ENCODE peak calls at places on chromosomes 1 and 21, in eight cellular contexts. One of them, this sample, is unnamed.

GRCh38 chr1:89780721-89781120 is 40.1 kb upstream of the LRRC8D start:
- DNase-seq in uterus: no peak
- DNase-seq in stomach: no peak
- DNase-seq in MM.1S: peak
- DNase-seq in OCI-LY7: peak
- DNase-seq in transverse colon: no peak
- DNase-seq in dorsolateral prefrontal cortex: no peak
- DNase-seq in IMR-90: peak
- DNase-seq in this sample: peak

GRCh38 chr1:35120458-35121133 is 41.4 kb downstream of the ZMYM1 start:
- DNase-seq in uterus: no peak
- DNase-seq in stomach: peak
- DNase-seq in MM.1S: peak
- DNase-seq in OCI-LY7: no peak
- DNase-seq in transverse colon: peak
- DNase-seq in dorsolateral prefrontal cortex: no peak
- DNase-seq in IMR-90: peak
- DNase-seq in this sample: no peak

GRCh38 chr1:11602981-11603380 is 51.2 kb downstream of the FBXO2 start:
- DNase-seq in uterus: no peak
- DNase-seq in stomach: no peak
- DNase-seq in MM.1S: no peak
- DNase-seq in OCI-LY7: no peak
- DNase-seq in transverse colon: no peak
- DNase-seq in dorsolateral prefrontal cortex: no peak
- DNase-seq in IMR-90: no peak
- DNase-seq in this sample: no peak

GRCh38 chr1:76832521-76832920 is 34.8 kb upstream of the ST6GALNAC5 start:
- DNase-seq in uterus: no peak
- DNase-seq in stomach: no peak
- DNase-seq in MM.1S: no peak
- DNase-seq in OCI-LY7: no peak
- DNase-seq in transverse colon: no peak
- DNase-seq in dorsolateral prefrontal cortex: no peak
- DNase-seq in IMR-90: no peak
- DNase-seq in this sample: no peak

GRCh38 chr1:72282690-72283203 is 408 bp upstream of the NEGR1 start:
- DNase-seq in uterus: peak
- DNase-seq in stomach: peak
- DNase-seq in MM.1S: peak
- DNase-seq in OCI-LY7: no peak
- DNase-seq in transverse colon: peak
- DNase-seq in dorsolateral prefrontal cortex: peak
- DNase-seq in IMR-90: peak
- DNase-seq in this sample: peak

GRCh38 chr1:155729031-155729898 is 40.4 kb downstream of the DAP3 start:
- DNase-seq in uterus: no peak
- DNase-seq in stomach: peak
- DNase-seq in MM.1S: peak
- DNase-seq in OCI-LY7: peak
- DNase-seq in transverse colon: peak
- DNase-seq in dorsolateral prefrontal cortex: no peak
- DNase-seq in IMR-90: peak
- DNase-seq in this sample: peak

GRCh38 chr1:83546863-83547262 is 452.1 kb downstream of the TTLL7 start:
- DNase-seq in uterus: no peak
- DNase-seq in stomach: no peak
- DNase-seq in MM.1S: no peak
- DNase-seq in OCI-LY7: no peak
- DNase-seq in transverse colon: no peak
- DNase-seq in dorsolateral prefrontal cortex: no peak
- DNase-seq in IMR-90: no peak
- DNase-seq in this sample: peak

GRCh38 chr21:16196521-16197208 is 466.9 kb downstream of the USP25 start:
- DNase-seq in uterus: no peak
- DNase-seq in stomach: no peak
- DNase-seq in MM.1S: no peak
- DNase-seq in OCI-LY7: no peak
- DNase-seq in transverse colon: no peak
- DNase-seq in dorsolateral prefrontal cortex: no peak
- DNase-seq in IMR-90: no peak
- DNase-seq in this sample: no peak

GRCh38 chr1:16155537-16156410 is at the start of gene EPHA2:
- DNase-seq in uterus: peak
- DNase-seq in stomach: peak
- DNase-seq in MM.1S: no peak
- DNase-seq in OCI-LY7: no peak
- DNase-seq in transverse colon: peak
- DNase-seq in dorsolateral prefrontal cortex: peak
- DNase-seq in IMR-90: peak
- DNase-seq in this sample: peak

GRCh38 chr1:91885716-91886506 is at the start of gene TGFBR3:
- DNase-seq in uterus: peak
- DNase-seq in stomach: peak
- DNase-seq in MM.1S: peak
- DNase-seq in OCI-LY7: no peak
- DNase-seq in transverse colon: peak
- DNase-seq in dorsolateral prefrontal cortex: peak
- DNase-seq in IMR-90: peak
- DNase-seq in this sample: peak

GRCh38 chr1:99952522-99952921 is 17.3 kb upstream of the SLC35A3 start:
- DNase-seq in uterus: no peak
- DNase-seq in stomach: no peak
- DNase-seq in MM.1S: no peak
- DNase-seq in OCI-LY7: no peak
- DNase-seq in transverse colon: no peak
- DNase-seq in dorsolateral prefrontal cortex: no peak
- DNase-seq in IMR-90: no peak
- DNase-seq in this sample: no peak

GRCh38 chr1:160707171-160708109 is 4.2 kb downstream of the CD48 start:
- DNase-seq in uterus: no peak
- DNase-seq in stomach: no peak
- DNase-seq in MM.1S: peak
- DNase-seq in OCI-LY7: peak
- DNase-seq in transverse colon: no peak
- DNase-seq in dorsolateral prefrontal cortex: no peak
- DNase-seq in IMR-90: no peak
- DNase-seq in this sample: no peak

GRCh38 chr1:161206411-161207140 is 4.4 kb downstream of the NDUFS2 start:
- DNase-seq in uterus: no peak
- DNase-seq in stomach: no peak
- DNase-seq in MM.1S: no peak
- DNase-seq in OCI-LY7: no peak
- DNase-seq in transverse colon: no peak
- DNase-seq in dorsolateral prefrontal cortex: no peak
- DNase-seq in IMR-90: peak
- DNase-seq in this sample: no peak

GRCh38 chr1:5658340-5659316 is 333.6 kb downstream of the NPHP4 start:
- DNase-seq in uterus: no peak
- DNase-seq in stomach: no peak
- DNase-seq in MM.1S: no peak
- DNase-seq in OCI-LY7: no peak
- DNase-seq in transverse colon: peak
- DNase-seq in dorsolateral prefrontal cortex: no peak
- DNase-seq in IMR-90: no peak
- DNase-seq in this sample: no peak

GRCh38 chr21:42389449-42389835 is 6.4 kb downstream of the TMPRSS3 start:
- DNase-seq in uterus: no peak
- DNase-seq in stomach: peak
- DNase-seq in MM.1S: peak
- DNase-seq in OCI-LY7: no peak
- DNase-seq in transverse colon: peak
- DNase-seq in dorsolateral prefrontal cortex: no peak
- DNase-seq in IMR-90: no peak
- DNase-seq in this sample: no peak

GRCh38 chr1:243585982-243586381 is 264.1 kb downstream of the AKT3 start:
- DNase-seq in uterus: no peak
- DNase-seq in stomach: no peak
- DNase-seq in MM.1S: no peak
- DNase-seq in OCI-LY7: no peak
- DNase-seq in transverse colon: no peak
- DNase-seq in dorsolateral prefrontal cortex: no peak
- DNase-seq in IMR-90: no peak
- DNase-seq in this sample: no peak

GRCh38 chr1:150072959-150073358 is 5.4 kb downstream of the VPS45 start:
- DNase-seq in uterus: no peak
- DNase-seq in stomach: no peak
- DNase-seq in MM.1S: peak
- DNase-seq in OCI-LY7: peak
- DNase-seq in transverse colon: no peak
- DNase-seq in dorsolateral prefrontal cortex: no peak
- DNase-seq in IMR-90: peak
- DNase-seq in this sample: peak

GRCh38 chr1:106754957-106755356 is 301.5 kb upstream of the PRMT6 start:
- DNase-seq in uterus: no peak
- DNase-seq in stomach: no peak
- DNase-seq in MM.1S: no peak
- DNase-seq in OCI-LY7: no peak
- DNase-seq in transverse colon: no peak
- DNase-seq in dorsolateral prefrontal cortex: no peak
- DNase-seq in IMR-90: no peak
- DNase-seq in this sample: no peak

GRCh38 chr1:106753069-106753468 is 303.4 kb upstream of the PRMT6 start:
- DNase-seq in uterus: no peak
- DNase-seq in stomach: no peak
- DNase-seq in MM.1S: no peak
- DNase-seq in OCI-LY7: no peak
- DNase-seq in transverse colon: no peak
- DNase-seq in dorsolateral prefrontal cortex: no peak
- DNase-seq in IMR-90: no peak
- DNase-seq in this sample: no peak

GRCh38 chr1:106755682-106756406 is 300.6 kb upstream of the PRMT6 start:
- DNase-seq in uterus: no peak
- DNase-seq in stomach: no peak
- DNase-seq in MM.1S: no peak
- DNase-seq in OCI-LY7: no peak
- DNase-seq in transverse colon: no peak
- DNase-seq in dorsolateral prefrontal cortex: no peak
- DNase-seq in IMR-90: peak
- DNase-seq in this sample: peak

DNA sequence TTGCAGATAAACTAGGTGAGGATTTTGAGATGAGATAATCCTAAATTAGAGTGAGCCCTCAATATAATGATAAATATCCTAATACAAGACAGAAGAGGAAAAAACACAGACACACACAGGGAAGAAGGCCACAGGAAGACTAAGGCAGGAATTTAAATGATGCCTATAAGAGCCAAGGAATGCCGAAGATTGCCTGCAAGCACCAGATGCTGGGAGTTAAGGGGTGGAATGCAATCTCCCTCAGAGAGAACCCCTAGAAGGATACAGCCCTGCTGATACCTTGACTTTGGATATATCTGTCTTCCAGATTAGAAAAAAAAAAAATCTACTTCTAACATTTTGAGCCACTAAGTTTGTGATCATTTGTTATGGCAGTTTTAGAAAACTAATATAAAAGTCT is 299.7 kb upstream of the PRMT6 start:
- DNase-seq in uterus: no peak
- DNase-seq in stomach: no peak
- DNase-seq in MM.1S: no peak
- DNase-seq in OCI-LY7: no peak
- DNase-seq in transverse colon: no peak
- DNase-seq in dorsolateral prefrontal cortex: no peak
- DNase-seq in IMR-90: no peak
- DNase-seq in this sample: no peak
- H3K4me3 ChIP-seq in uterus: no peak
- H3K4me3 ChIP-seq in stomach: no peak
- H3K4me3 ChIP-seq in MM.1S: no peak
- H3K4me3 ChIP-seq in OCI-LY7: no peak
- H3K4me3 ChIP-seq in transverse colon: no peak
- H3K4me3 ChIP-seq in dorsolateral prefrontal cortex: no peak
- H3K4me3 ChIP-seq in IMR-90: no peak
- H3K4me3 ChIP-seq in this sample: no peak

GRCh38 chr21:45281411-45282282 is 6.0 kb downstream of the POFUT2 start:
- DNase-seq in uterus: no peak
- DNase-seq in stomach: peak
- DNase-seq in MM.1S: no peak
- DNase-seq in OCI-LY7: no peak
- DNase-seq in transverse colon: peak
- DNase-seq in dorsolateral prefrontal cortex: peak
- DNase-seq in IMR-90: no peak
- DNase-seq in this sample: no peak
- TF ChIP-seq CTCF in uterus: no peak
- TF ChIP-seq CTCF in stomach: no peak
- TF ChIP-seq CTCF in MM.1S: no peak
- TF ChIP-seq CTCF in OCI-LY7: no peak
- TF ChIP-seq CTCF in transverse colon: no peak
- TF ChIP-seq CTCF in dorsolateral prefrontal cortex: no peak
- TF ChIP-seq CTCF in IMR-90: no peak
- TF ChIP-seq CTCF in this sample: no peak

DNA sequence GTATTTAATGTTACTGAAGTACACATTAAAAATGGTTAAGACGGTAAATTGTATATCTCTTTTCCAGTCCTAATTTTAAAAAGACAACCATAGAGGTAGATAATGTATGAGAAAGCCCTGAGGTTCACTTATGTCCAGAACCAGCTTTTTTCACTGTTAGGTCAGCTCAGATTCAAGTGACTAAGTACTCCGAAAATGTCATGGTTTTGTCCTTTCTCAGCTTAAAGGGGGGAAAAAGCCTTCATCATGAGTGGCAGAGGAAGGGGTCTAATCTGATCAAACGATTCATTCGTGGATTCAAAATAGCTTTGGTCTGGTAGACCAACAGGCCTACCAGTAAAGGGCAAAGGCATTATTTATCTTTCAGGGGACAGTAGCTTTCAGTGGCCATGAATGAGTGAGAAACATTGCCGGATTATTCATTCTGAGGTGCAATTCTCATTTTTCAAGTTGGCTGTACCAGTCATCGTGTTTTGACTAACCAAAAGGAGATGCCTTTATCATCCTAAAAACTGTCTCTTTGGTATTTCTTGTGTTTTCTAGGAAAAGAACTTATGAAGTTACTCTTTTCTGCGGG is 208.4 kb downstream of the HHIPL2 start:
- DNase-seq in uterus: no peak
- DNase-seq in stomach: no peak
- DNase-seq in MM.1S: no peak
- DNase-seq in OCI-LY7: no peak
- DNase-seq in transverse colon: no peak
- DNase-seq in dorsolateral prefrontal cortex: no peak
- DNase-seq in IMR-90: peak
- DNase-seq in this sample: no peak
- H3K4me3 ChIP-seq in uterus: no peak
- H3K4me3 ChIP-seq in stomach: no peak
- H3K4me3 ChIP-seq in MM.1S: no peak
- H3K4me3 ChIP-seq in OCI-LY7: no peak
- H3K4me3 ChIP-seq in transverse colon: no peak
- H3K4me3 ChIP-seq in dorsolateral prefrontal cortex: no peak
- H3K4me3 ChIP-seq in IMR-90: no peak
- H3K4me3 ChIP-seq in this sample: no peak

DNA sequence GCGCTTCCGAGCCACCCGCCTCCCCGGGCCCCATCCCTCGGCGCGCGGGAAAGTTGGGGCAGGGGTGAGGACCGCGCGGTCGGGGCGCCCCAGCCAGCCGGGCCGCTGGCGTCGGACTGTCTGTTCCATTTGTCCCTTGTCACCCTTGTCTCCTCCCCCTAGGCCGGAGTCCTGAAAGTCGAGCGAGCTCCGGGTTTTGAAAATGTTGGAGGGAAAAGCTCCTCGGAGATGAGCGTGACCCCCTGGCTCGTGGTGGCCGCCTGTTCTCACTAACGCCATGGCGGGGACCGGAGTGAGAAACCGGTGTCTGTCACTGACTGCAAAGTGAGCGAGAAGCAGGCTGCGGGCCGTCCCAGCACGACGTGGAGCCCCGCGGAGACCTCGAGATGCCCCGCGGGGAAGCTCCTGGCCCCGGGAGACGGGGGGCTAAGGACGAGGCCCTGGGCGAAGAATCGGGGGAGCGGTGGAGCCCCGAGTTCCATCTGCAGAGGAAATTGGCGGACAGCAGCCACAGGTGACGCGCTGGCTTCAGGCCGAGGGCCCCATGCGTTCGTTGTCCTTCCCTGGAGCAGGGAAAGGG is 491 bp downstream of the PER3 start:
- DNase-seq in uterus: no peak
- DNase-seq in stomach: no peak
- DNase-seq in MM.1S: no peak
- DNase-seq in OCI-LY7: no peak
- DNase-seq in transverse colon: peak
- DNase-seq in dorsolateral prefrontal cortex: no peak
- DNase-seq in IMR-90: no peak
- DNase-seq in this sample: no peak
- TF ChIP-seq CTCF in uterus: no peak
- TF ChIP-seq CTCF in stomach: no peak
- TF ChIP-seq CTCF in MM.1S: no peak
- TF ChIP-seq CTCF in OCI-LY7: no peak
- TF ChIP-seq CTCF in transverse colon: no peak
- TF ChIP-seq CTCF in dorsolateral prefrontal cortex: no peak
- TF ChIP-seq CTCF in IMR-90: no peak
- TF ChIP-seq CTCF in this sample: no peak

This sample was measured in astrocyte of the cerebellum.